ENCODE peak calls at places on chromosomes 2 and 18, in eight cellular contexts. Y is iPS-NIHi11; X is NCI-H1105; Q is NCI-H460; W is A172; M is A549; C is stimulated activated CD4-positive, alpha-beta T cell treated with anti-CD3 and anti-CD28 coated beads, Interleukin-12 subunit alpha, Interleukin-12 subunit beta, amount 100 ng/mL, for 4 hours; J is endothelial cell. L is an unnamed sample.

GRCh38 chr18:14174706-14175085 is 42.5 kb upstream of the ZNF519 start:
- DNase-seq in X (no peak), C (no peak), M (no peak), J (no peak), W (no peak), Y (no peak), Q (no peak), L (no peak)

GRCh38 chr2:47043142-47043890 is 111.8 kb downstream of the STPG4 start:
- DNase-seq in J (peak), W (peak), C (no peak), Y (peak), X (no peak), M (peak), Q (peak), L (peak)

GRCh38 chr2:40466332-40466731 is 14.4 kb upstream of the SLC8A1 start:
- DNase-seq in W (no peak), M (no peak), J (no peak), C (no peak), X (no peak), Q (no peak), Y (no peak), L (no peak)

GRCh38 chr18:48122816-48123215 is 192.4 kb upstream of the SMAD2 start:
- DNase-seq in M (no peak), W (no peak), C (no peak), Q (no peak), X (no peak), Y (no peak), J (no peak), L (no peak)

GRCh38 chr18:27921392-27921791 is 255.5 kb downstream of the CDH2 start:
- DNase-seq in Q (no peak), Y (peak), W (peak), M (peak), J (no peak), C (no peak), X (no peak), L (no peak)

GRCh38 chr2:215360596-215360995 is 48.7 kb downstream of the ATIC start:
- DNase-seq in Q (no peak), M (no peak), J (no peak), W (no peak), X (no peak), C (no peak), Y (no peak), L (no peak)

GRCh38 chr2:54522624-54523281 is 66.6 kb downstream of the SPTBN1 start:
- DNase-seq in Q (peak), M (peak), Y (peak), C (peak), X (peak), W (peak), J (peak), L (peak)

GRCh38 chr2:234427081-234428058 is 69.5 kb downstream of the ARL4C start:
- DNase-seq in Y (peak), Q (no peak), M (no peak), J (peak), X (no peak), W (peak), C (no peak), L (no peak)

GRCh38 chr18:31631526-31631925 is 39.8 kb downstream of the TTR start:
- DNase-seq in X (no peak), W (no peak), C (no peak), J (no peak), Y (no peak), Q (no peak), M (no peak), L (no peak)

GRCh38 chr2:15677141-15677911 is 85.7 kb downstream of the DDX1 start:
- DNase-seq in M (no peak), C (no peak), J (no peak), Y (no peak), W (no peak), X (no peak), Q (no peak), L (peak)

GRCh38 chr2:238148981-238149380 is 9.8 kb upstream of the ERFE start:
- DNase-seq in Q (no peak), Y (no peak), X (no peak), M (no peak), W (no peak), C (no peak), J (no peak), L (no peak)

GRCh38 chr18:58649966-58650816 is 21.1 kb upstream of the MALT1 start:
- DNase-seq in X (no peak), Q (no peak), Y (no peak), J (no peak), W (no peak), M (no peak), C (no peak), L (no peak)

GRCh38 chr2:48174503-48174902 is 268.2 kb upstream of the FBXO11 start:
- DNase-seq in W (no peak), Y (no peak), C (no peak), J (no peak), M (no peak), X (no peak), Q (no peak), L (no peak)

GRCh38 chr2:85430780-85431601 is 12.5 kb downstream of the SH2D6 start:
- DNase-seq in W (peak), Q (no peak), Y (peak), J (no peak), X (no peak), C (no peak), M (no peak), L (peak)

GRCh38 chr18:48530399-48531081 is 8.3 kb upstream of the CTIF start:
- DNase-seq in J (no peak), Y (no peak), Q (no peak), C (no peak), W (no peak), X (no peak), M (no peak), L (no peak)

GRCh38 chr2:11017921-11018320 is 106.2 kb downstream of the KCNF1 start:
- DNase-seq in Y (no peak), J (no peak), M (no peak), W (no peak), X (no peak), C (no peak), Q (no peak), L (no peak)

GRCh38 chr18:31667185-31667584 is 17.2 kb downstream of the B4GALT6 start:
- DNase-seq in Q (no peak), W (peak), C (no peak), Y (no peak), J (no peak), X (no peak), M (no peak), L (no peak)

GRCh38 chr2:222878877-222879601 is 18.2 kb downstream of the ACSL3 start:
- DNase-seq in Y (no peak), X (no peak), W (peak), Q (no peak), M (peak), C (no peak), J (no peak), L (no peak)

GRCh38 chr2:64839844-64840243 is 149.4 kb upstream of the SLC1A4 start:
- DNase-seq in C (no peak), M (no peak), X (no peak), Q (no peak), J (no peak), Y (no peak), W (no peak), L (no peak)

GRCh38 chr18:9536354-9537152 is 61.2 kb downstream of the RALBP1 start:
- DNase-seq in W (no peak), C (no peak), J (no peak), Q (no peak), Y (no peak), M (no peak), X (no peak), L (no peak)

GRCh38 chr2:227079726-227080125 is 84.3 kb downstream of the COL4A4 start:
- DNase-seq in Y (no peak), J (no peak), C (no peak), W (peak), X (no peak), M (no peak), Q (no peak), L (no peak)

GRCh38 chr2:16635796-16636699 is 29.6 kb downstream of the CYRIA start:
- DNase-seq in M (no peak), Q (no peak), J (no peak), W (peak), Y (no peak), C (no peak), X (no peak), L (peak)

GRCh38 chr2:221293949-221294736 is 278.0 kb downstream of the EPHA4 start:
- DNase-seq in C (no peak), Y (peak), Q (no peak), J (no peak), W (no peak), M (no peak), X (no peak), L (no peak)

GRCh38 chr18:65567372-65567771 is 183.4 kb upstream of the CDH7 start:
- DNase-seq in X (no peak), C (no peak), Q (peak), M (no peak), W (peak), Y (peak), J (no peak), L (peak)

GRCh38 chr2:110773470-110773921 is 41.1 kb downstream of the ACOXL start:
- DNase-seq in Y (no peak), W (no peak), C (no peak), Q (no peak), J (no peak), X (no peak), M (no peak), L (peak)

GRCh38 chr2:72754628-72755320 is 71.1 kb downstream of the EXOC6B start:
- DNase-seq in J (no peak), W (no peak), X (no peak), Y (no peak), Q (no peak), M (no peak), C (no peak), L (no peak)

GRCh38 chr2:104888489-104889245 is 34.8 kb downstream of the POU3F3 start:
- DNase-seq in Y (no peak), Q (no peak), X (no peak), C (no peak), M (no peak), J (no peak), W (no peak), L (no peak)

GRCh38 chr2:36318547-36318946 is 37.0 kb upstream of the CRIM1 start:
- DNase-seq in M (no peak), Q (no peak), Y (no peak), X (no peak), W (no peak), C (no peak), J (no peak), L (no peak)

GRCh38 chr18:22169011-22169888 is at the start of gene GATA6:
- DNase-seq in Y (peak), J (peak), C (no peak), W (peak), Q (peak), X (peak), M (peak), L (no peak)

GRCh38 chr2:168233726-168234406 is 13.5 kb downstream of the STK39 start:
- DNase-seq in W (no peak), M (no peak), Q (no peak), C (no peak), J (no peak), Y (no peak), X (no peak), L (no peak)

GRCh38 chr2:225002656-225003045 is 39.6 kb downstream of the DOCK10 start:
- DNase-seq in J (no peak), Y (no peak), M (no peak), W (peak), X (no peak), C (no peak), Q (no peak), L (no peak)

GRCh38 chr2:207746131-207746530 is 23.6 kb downstream of the FZD5 start:
- DNase-seq in Q (peak), X (peak), Y (peak), M (peak), C (peak), J (peak), W (peak), L (peak)

GRCh38 chr2:30190637-30191036 is 40.7 kb upstream of the LBH start:
- DNase-seq in Y (no peak), W (no peak), M (no peak), J (no peak), C (no peak), X (no peak), Q (no peak), L (no peak)

GRCh38 chr18:67092141-67092540 is 424.4 kb downstream of the DSEL start:
- DNase-seq in Q (no peak), J (no peak), W (no peak), X (no peak), Y (no peak), M (no peak), C (no peak), L (no peak)

GRCh38 chr2:197073701-197074433 is 147.4 kb upstream of the PGAP1 start:
- DNase-seq in J (no peak), Q (no peak), Y (no peak), W (peak), C (no peak), M (no peak), X (no peak), L (peak)

GRCh38 chr2:59912076-59912475 is 641.4 kb downstream of the BCL11A start:
- DNase-seq in Q (no peak), M (no peak), Y (no peak), J (no peak), X (no peak), C (no peak), W (no peak), L (no peak)

L was measured in midbrain.